ENCODE peak calls at places on chromosomes 13 and 19, in four cellular contexts. W is A549, D is NT2/D1, X is mesenchymal stem cell. T is an unnamed sample.

GRCh38 chr13:112635323-112635722 is 47.4 kb upstream of the TUBGCP3 start:
- DNase-seq in W (no peak), D (no peak), X (no peak), T (no peak)

GRCh38 chr13:96958286-96958891 is 35.9 kb downstream of the OXGR1 start:
- DNase-seq in W (no peak), D (peak), X (peak), T (peak)

GRCh38 chr13:101018720-101019119 is 344.1 kb upstream of the TMTC4 start:
- DNase-seq in W (no peak), D (no peak), X (peak), T (no peak)

GRCh38 chr19:41223431-41224234 is 4.6 kb downstream of the AXL start:
- DNase-seq in W (peak), D (peak), X (peak), T (no peak)

GRCh38 chr13:98648676-98649075 is 71.8 kb upstream of the STK24 start:
- DNase-seq in W (no peak), D (no peak), X (no peak), T (no peak)

GRCh38 chr19:33064778-33065550 is at the start of gene RHPN2:
- DNase-seq in W (peak), D (no peak), X (peak), T (peak)

GRCh38 chr19:11288349-11288748 is 7.6 kb upstream of the TSPAN16 start:
- DNase-seq in W (peak), D (no peak), X (peak), T (no peak)

GRCh38 chr13:70171151-70171550 is 62.9 kb upstream of the KLHL1 start:
- DNase-seq in W (no peak), D (no peak), X (peak), T (no peak)

GRCh38 chr13:110723598-110723997 is 10.1 kb downstream of the ING1 start:
- DNase-seq in W (no peak), D (no peak), X (no peak), T (no peak)

GRCh38 chr13:23637813-23638212 is 67.6 kb downstream of the TNFRSF19 start:
- DNase-seq in W (no peak), D (no peak), X (no peak), T (peak)

GRCh38 chr13:62293081-62293480 is 877.4 kb upstream of the PCDH20 start:
- DNase-seq in W (no peak), D (no peak), X (peak), T (no peak)

GRCh38 chr13:106499905-106500304 is 35.6 kb downstream of the EFNB2 start:
- DNase-seq in W (no peak), D (no peak), X (no peak), T (no peak)

GRCh38 chr19:44553478-44554171 is 24.1 kb upstream of the CEACAM20 start:
- DNase-seq in W (no peak), D (no peak), X (no peak), T (no peak)

GRCh38 chr13:40341086-40341471 is 325.4 kb downstream of the FOXO1 start:
- DNase-seq in W (no peak), D (no peak), X (no peak), T (no peak)

GRCh38 chr19:45280471-45280961 is 29.4 kb downstream of the MARK4 start:
- DNase-seq in W (no peak), D (no peak), X (no peak), T (no peak)

GRCh38 chr19:16327911-16328823 is 3.5 kb downstream of the KLF2 start:
- DNase-seq in W (no peak), D (no peak), X (peak), T (no peak)

GRCh38 chr19:16326401-16327130 is 1.9 kb downstream of the KLF2 start:
- DNase-seq in W (no peak), D (no peak), X (peak), T (peak)

GRCh38 chr19:16328824-16329482 is 4.3 kb downstream of the KLF2 start:
- DNase-seq in W (no peak), D (no peak), X (peak), T (peak)

GRCh38 chr19:16327131-16327450 is 2.5 kb downstream of the KLF2 start:
- DNase-seq in W (no peak), D (no peak), X (no peak), T (no peak)

DNA sequence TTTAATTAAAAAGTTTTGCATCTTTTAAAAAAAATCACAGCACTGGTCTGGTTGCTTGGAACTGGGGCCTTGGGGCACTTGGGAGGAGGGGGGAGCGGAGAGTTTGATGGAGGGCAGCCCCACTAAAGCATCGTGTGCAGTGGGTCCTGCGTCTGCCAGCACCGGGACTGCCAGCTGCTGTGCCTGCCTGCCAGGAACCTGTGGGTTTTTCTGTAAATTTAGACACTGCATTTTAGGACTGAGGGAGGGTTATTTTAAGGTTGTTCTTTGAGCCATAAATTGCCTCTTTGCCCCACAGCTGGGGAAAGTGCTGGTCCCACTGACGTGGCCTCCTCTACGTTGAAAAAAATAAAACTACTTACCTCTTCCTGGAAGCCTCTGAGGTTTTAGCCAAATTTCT is 2.9 kb downstream of the KLF2 start:
- DNase-seq in W (no peak), D (no peak), X (no peak), T (no peak)
- H3K4me3 ChIP-seq in W (no peak), D (no peak), X (no peak), T (no peak)

DNA sequence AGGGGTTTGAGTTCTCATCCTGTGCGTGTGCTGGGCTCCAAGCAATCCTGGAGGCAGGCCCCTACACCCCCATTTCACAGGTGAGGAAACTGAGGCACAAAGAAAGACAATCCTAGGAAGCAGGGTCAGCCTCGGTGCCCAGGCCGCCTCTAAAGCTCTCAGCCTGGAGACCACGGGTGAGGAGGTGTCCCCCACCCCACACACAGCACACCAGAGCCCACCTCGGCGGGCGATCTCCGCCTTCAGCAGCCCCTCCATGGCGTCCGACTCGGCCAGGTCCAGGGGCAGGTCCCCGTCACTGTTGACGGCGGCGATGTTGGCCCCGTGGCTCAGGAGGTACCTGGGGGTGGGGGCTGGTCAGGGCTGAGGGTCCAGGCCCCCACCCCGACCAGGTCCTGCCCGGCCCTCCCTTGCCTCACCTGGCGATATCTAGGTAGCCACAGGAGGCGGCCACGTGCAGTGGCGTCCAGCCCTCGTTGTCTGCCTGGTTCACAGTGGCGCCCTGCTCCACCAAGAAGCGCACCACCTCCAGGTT is 5.1 kb downstream of the PPP1R12C start:
- DNase-seq in W (no peak), D (no peak), X (no peak), T (no peak)
- H3K4me3 ChIP-seq in W (no peak), D (no peak), X (no peak), T (no peak)

GRCh38 chr19:49497790-49498106 is 1.5 kb downstream of the RPS11 start:
- DNase-seq in W (no peak), D (no peak), X (no peak), T (no peak)
- H3K4me3 ChIP-seq in W (peak), D (peak), X (peak), T (peak)

DNA sequence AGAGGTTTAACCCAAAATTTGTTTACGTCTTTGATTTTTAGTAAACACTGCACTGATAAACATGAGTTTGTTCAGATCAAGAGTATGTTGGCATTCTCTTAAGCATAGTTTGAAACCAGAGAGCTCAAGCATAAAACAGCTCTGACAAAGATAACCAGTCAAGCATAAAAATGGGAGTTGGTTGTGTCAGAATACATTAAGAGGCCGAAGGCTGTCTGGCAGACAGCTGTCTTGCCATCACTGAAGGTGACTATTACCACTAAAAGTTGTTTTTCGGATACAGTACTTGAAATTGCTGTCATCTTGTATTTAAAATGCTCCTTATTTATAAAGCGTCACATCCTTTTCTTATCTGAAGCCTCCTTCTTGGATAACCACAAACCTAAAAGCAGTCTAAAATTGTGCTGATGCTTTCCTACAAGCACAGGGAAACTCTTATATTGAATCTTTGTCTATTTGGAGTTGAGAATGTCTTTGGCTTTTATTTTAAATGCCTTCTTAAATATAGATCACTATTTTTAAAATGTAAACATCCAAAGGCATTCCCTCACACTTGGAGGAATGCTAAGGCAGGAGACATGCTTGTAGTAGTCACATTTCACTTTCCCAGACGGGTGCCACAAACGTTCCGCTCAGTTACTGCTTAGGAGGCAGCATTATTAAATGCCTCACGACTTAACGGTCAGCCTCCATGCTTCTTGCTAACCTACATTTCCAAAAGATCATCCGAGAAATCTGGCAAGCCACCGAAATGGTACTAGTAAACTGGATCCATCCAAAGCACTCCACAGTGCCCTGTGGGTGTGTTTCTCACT is 1.6 kb downstream of the SMAD9 start:
- DNase-seq in W (no peak), D (no peak), X (peak), T (peak)
- H3K4me3 ChIP-seq in W (peak), D (peak), X (peak), T (peak)

GRCh38 chr19:39183100-39183499 is 13.7 kb upstream of the NCCRP1 start:
- DNase-seq in W (no peak), D (no peak), X (no peak), T (no peak)
- H3K4me3 ChIP-seq in W (no peak), D (no peak), X (no peak), T (no peak)

DNA sequence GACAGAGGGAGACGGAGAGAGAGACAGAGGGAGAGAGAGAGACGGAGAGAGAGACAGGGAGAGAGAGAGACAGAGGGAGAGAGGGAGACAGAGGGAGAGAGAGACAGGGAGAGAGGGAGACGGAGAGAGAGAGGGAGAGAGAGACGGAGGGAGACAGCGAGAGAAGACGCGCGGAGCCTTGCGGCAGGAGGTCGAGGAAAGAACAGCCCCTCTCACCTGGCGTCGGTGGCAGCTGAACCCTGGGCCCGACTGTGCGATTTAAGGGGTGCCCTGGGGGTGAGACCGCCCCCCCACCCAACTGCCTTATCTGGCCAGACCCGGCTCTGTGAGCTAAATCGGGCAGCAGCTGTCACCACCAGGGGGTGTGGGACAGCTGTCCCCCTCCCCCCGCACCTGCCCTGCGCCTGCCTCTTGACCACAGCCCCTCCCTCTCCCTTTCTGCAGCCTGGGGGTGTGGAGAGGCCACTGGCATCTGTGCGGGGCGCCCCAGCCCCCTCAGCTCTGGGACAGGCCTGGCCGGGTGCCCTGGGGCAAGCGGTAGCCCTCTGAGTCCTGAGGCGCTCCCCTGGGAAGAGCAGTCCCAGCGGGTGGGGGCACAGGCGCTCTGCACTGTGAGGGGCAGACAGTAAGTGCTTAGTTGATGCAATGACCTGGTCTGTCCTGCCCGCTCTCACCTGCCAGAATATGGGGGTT is 10.8 kb downstream of the JOSD2 start:
- DNase-seq in W (no peak), D (no peak), X (peak), T (peak)
- H3K4me3 ChIP-seq in W (no peak), D (peak), X (no peak), T (no peak)

T was measured in HAP-1.